ENCODE peak calls at places on chromosomes 2 and 18, in six cellular contexts. One of them, this sample, is unnamed.

GRCh38 chr2:238853218-238853617 is 5.3 kb downstream of the TWIST2 start:
- DNase-seq in SK-N-SH: no peak
- DNase-seq in HCT116: no peak
- DNase-seq in HepG2: no peak
- DNase-seq in K562: no peak
- DNase-seq in H1: no peak
- DNase-seq in this sample: no peak

GRCh38 chr2:226619707-226620106 is 179.9 kb downstream of the IRS1 start:
- DNase-seq in SK-N-SH: no peak
- DNase-seq in HCT116: no peak
- DNase-seq in HepG2: no peak
- DNase-seq in K562: no peak
- DNase-seq in H1: no peak
- DNase-seq in this sample: no peak

GRCh38 chr2:119523383-119523958 is 812 bp downstream of the SCTR start:
- DNase-seq in SK-N-SH: no peak
- DNase-seq in HCT116: no peak
- DNase-seq in HepG2: no peak
- DNase-seq in K562: no peak
- DNase-seq in H1: no peak
- DNase-seq in this sample: no peak

GRCh38 chr2:177784449-177784845 is 288.1 kb downstream of the PDE11A start:
- DNase-seq in SK-N-SH: no peak
- DNase-seq in HCT116: no peak
- DNase-seq in HepG2: no peak
- DNase-seq in K562: no peak
- DNase-seq in H1: no peak
- DNase-seq in this sample: no peak

GRCh38 chr2:145980318-145980717 is 1460.4 kb upstream of the ZEB2 start:
- DNase-seq in SK-N-SH: no peak
- DNase-seq in HCT116: no peak
- DNase-seq in HepG2: no peak
- DNase-seq in K562: no peak
- DNase-seq in H1: no peak
- DNase-seq in this sample: no peak

GRCh38 chr2:46368416-46368815 is 71.2 kb downstream of the EPAS1 start:
- DNase-seq in SK-N-SH: no peak
- DNase-seq in HCT116: no peak
- DNase-seq in HepG2: no peak
- DNase-seq in K562: no peak
- DNase-seq in H1: no peak
- DNase-seq in this sample: no peak

GRCh38 chr2:138086556-138086955 is 122.3 kb downstream of the HNMT start:
- DNase-seq in SK-N-SH: no peak
- DNase-seq in HCT116: no peak
- DNase-seq in HepG2: no peak
- DNase-seq in K562: no peak
- DNase-seq in H1: no peak
- DNase-seq in this sample: no peak

GRCh38 chr18:22432672-22433137 is 15.0 kb upstream of the CTAGE1 start:
- DNase-seq in SK-N-SH: no peak
- DNase-seq in HCT116: peak
- DNase-seq in HepG2: no peak
- DNase-seq in K562: peak
- DNase-seq in H1: no peak
- DNase-seq in this sample: no peak

GRCh38 chr2:86000131-86000937 is 105.4 kb downstream of the POLR1A start:
- DNase-seq in SK-N-SH: no peak
- DNase-seq in HCT116: no peak
- DNase-seq in HepG2: no peak
- DNase-seq in K562: no peak
- DNase-seq in H1: no peak
- DNase-seq in this sample: no peak

GRCh38 chr2:85999131-85999831 is 106.4 kb downstream of the POLR1A start:
- DNase-seq in SK-N-SH: no peak
- DNase-seq in HCT116: no peak
- DNase-seq in HepG2: no peak
- DNase-seq in K562: no peak
- DNase-seq in H1: no peak
- DNase-seq in this sample: no peak

GRCh38 chr2:85996591-85996990 is 107.8 kb upstream of the ST3GAL5 start:
- DNase-seq in SK-N-SH: no peak
- DNase-seq in HCT116: no peak
- DNase-seq in HepG2: no peak
- DNase-seq in K562: peak
- DNase-seq in H1: no peak
- DNase-seq in this sample: no peak

GRCh38 chr2:85997016-85997970 is 108.4 kb downstream of the POLR1A start:
- DNase-seq in SK-N-SH: no peak
- DNase-seq in HCT116: no peak
- DNase-seq in HepG2: no peak
- DNase-seq in K562: peak
- DNase-seq in H1: no peak
- DNase-seq in this sample: no peak

GRCh38 chr2:85998071-85998991 is 107.4 kb downstream of the POLR1A start:
- DNase-seq in SK-N-SH: no peak
- DNase-seq in HCT116: no peak
- DNase-seq in HepG2: no peak
- DNase-seq in K562: no peak
- DNase-seq in H1: no peak
- DNase-seq in this sample: no peak
- TF ChIP-seq SIN3A in SK-N-SH: no peak
- TF ChIP-seq SIN3A in HCT116: no peak
- TF ChIP-seq SIN3A in HepG2: no peak
- TF ChIP-seq SIN3A in K562: no peak
- TF ChIP-seq SIN3A in H1: no peak
- TF ChIP-seq SIN3A in this sample: no peak

DNA sequence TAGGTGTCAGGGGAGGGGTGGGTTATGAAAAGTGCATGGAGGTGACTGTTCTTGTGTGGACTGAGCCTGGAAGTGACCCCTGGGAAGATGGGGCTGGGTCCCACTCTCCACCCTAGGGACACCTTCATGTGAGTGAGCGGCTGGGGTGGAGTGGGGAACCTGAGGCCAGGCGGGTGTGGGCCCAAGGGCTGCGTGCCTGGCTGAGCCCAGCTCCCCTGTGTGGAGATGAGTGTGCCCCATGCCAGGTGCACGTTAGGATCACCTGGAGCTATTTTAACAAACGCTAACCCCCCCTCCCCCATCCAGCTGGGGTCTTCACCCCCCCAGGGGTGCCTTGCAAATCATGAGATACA is 26.5 kb downstream of the ZAP70 start:
- DNase-seq in SK-N-SH: no peak
- DNase-seq in HCT116: no peak
- DNase-seq in HepG2: no peak
- DNase-seq in K562: no peak
- DNase-seq in H1: no peak
- DNase-seq in this sample: no peak
- TF ChIP-seq SIN3A in SK-N-SH: no peak
- TF ChIP-seq SIN3A in HCT116: no peak
- TF ChIP-seq SIN3A in HepG2: no peak
- TF ChIP-seq SIN3A in K562: no peak
- TF ChIP-seq SIN3A in H1: no peak
- TF ChIP-seq SIN3A in this sample: no peak

GRCh38 chr2:236563953-236564352 is 5.7 kb upstream of the ACKR3 start:
- DNase-seq in SK-N-SH: no peak
- DNase-seq in HCT116: no peak
- DNase-seq in HepG2: no peak
- DNase-seq in K562: no peak
- DNase-seq in H1: no peak
- DNase-seq in this sample: no peak

GRCh38 chr2:236568068-236568921 is 1.3 kb upstream of the ACKR3 start:
- DNase-seq in SK-N-SH: peak
- DNase-seq in HCT116: no peak
- DNase-seq in HepG2: no peak
- DNase-seq in K562: no peak
- DNase-seq in H1: peak
- DNase-seq in this sample: no peak

GRCh38 chr2:236566596-236566995 is 3.0 kb upstream of the ACKR3 start:
- DNase-seq in SK-N-SH: no peak
- DNase-seq in HCT116: no peak
- DNase-seq in HepG2: no peak
- DNase-seq in K562: no peak
- DNase-seq in H1: no peak
- DNase-seq in this sample: no peak

GRCh38 chr2:236565225-236565624 is 4.4 kb upstream of the ACKR3 start:
- DNase-seq in SK-N-SH: no peak
- DNase-seq in HCT116: no peak
- DNase-seq in HepG2: no peak
- DNase-seq in K562: no peak
- DNase-seq in H1: no peak
- DNase-seq in this sample: no peak

DNA sequence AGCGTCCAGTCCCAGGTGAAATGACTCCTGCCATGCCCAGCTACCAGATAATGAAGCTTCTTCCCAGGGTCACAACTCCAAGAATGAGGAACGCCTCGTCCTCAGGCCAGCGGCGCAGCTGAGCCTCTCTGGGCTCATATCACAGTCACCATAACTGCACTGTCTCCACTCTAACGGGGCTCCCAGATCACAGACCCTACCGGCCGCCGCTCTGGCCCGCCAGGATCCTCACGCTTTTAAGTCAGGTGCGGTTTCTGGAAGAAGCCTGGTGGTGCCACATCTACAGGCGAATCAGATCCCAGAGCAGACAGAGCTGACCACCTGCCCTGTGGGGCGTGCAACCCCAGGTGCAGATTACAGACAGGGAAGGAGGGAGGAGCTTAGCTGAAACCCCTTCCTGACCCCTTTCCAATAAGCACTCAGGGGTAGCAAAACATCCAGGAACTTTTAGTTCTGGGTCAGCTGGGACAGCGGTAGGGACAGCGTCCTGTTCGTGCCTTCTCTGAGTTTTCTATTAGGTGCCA is 3.7 kb upstream of the ACKR3 start:
- DNase-seq in SK-N-SH: no peak
- DNase-seq in HCT116: no peak
- DNase-seq in HepG2: no peak
- DNase-seq in K562: no peak
- DNase-seq in H1: no peak
- DNase-seq in this sample: no peak
- TF ChIP-seq SIN3A in SK-N-SH: no peak
- TF ChIP-seq SIN3A in HCT116: no peak
- TF ChIP-seq SIN3A in HepG2: no peak
- TF ChIP-seq SIN3A in K562: no peak
- TF ChIP-seq SIN3A in H1: no peak
- TF ChIP-seq SIN3A in this sample: no peak

GRCh38 chr2:182646763-182647498 is 69.1 kb upstream of the DNAJC10 start:
- DNase-seq in SK-N-SH: peak
- DNase-seq in HCT116: no peak
- DNase-seq in HepG2: no peak
- DNase-seq in K562: no peak
- DNase-seq in H1: no peak
- DNase-seq in this sample: no peak

GRCh38 chr2:182647499-182647787 is 68.6 kb upstream of the DNAJC10 start:
- DNase-seq in SK-N-SH: no peak
- DNase-seq in HCT116: no peak
- DNase-seq in HepG2: no peak
- DNase-seq in K562: no peak
- DNase-seq in H1: no peak
- DNase-seq in this sample: no peak

GRCh38 chr2:182639971-182640370 is 76.1 kb upstream of the DNAJC10 start:
- DNase-seq in SK-N-SH: no peak
- DNase-seq in HCT116: no peak
- DNase-seq in HepG2: no peak
- DNase-seq in K562: no peak
- DNase-seq in H1: no peak
- DNase-seq in this sample: no peak

GRCh38 chr2:182638652-182639051 is 77.4 kb upstream of the DNAJC10 start:
- DNase-seq in SK-N-SH: no peak
- DNase-seq in HCT116: no peak
- DNase-seq in HepG2: no peak
- DNase-seq in K562: no peak
- DNase-seq in H1: no peak
- DNase-seq in this sample: no peak

DNA sequence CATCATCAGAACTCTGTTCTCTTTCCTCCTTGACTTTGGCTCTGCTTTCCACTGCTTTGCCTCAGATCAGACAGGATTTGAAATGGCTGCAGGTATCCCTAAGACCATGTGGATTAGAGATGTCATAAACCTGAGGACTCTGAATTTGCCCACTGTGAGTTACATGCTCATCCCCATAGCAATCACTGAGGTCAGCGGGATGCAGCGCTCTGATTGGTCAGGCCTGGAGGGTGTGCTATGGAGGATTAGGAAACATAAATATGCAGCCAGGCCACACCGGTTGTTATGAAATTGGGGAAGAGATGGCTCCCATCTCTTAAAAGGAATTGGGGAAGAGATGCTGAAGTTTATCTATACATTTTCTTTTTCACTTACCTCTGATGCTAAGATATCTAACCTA is 73.7 kb upstream of the DNAJC10 start:
- DNase-seq in SK-N-SH: peak
- DNase-seq in HCT116: peak
- DNase-seq in HepG2: peak
- DNase-seq in K562: no peak
- DNase-seq in H1: peak
- DNase-seq in this sample: no peak
- TF ChIP-seq SIN3A in SK-N-SH: no peak
- TF ChIP-seq SIN3A in HCT116: no peak
- TF ChIP-seq SIN3A in HepG2: no peak
- TF ChIP-seq SIN3A in K562: no peak
- TF ChIP-seq SIN3A in H1: no peak
- TF ChIP-seq SIN3A in this sample: no peak

This sample was measured in Panc1.